ENCODE peak calls at places on chromosomes 16 and 17, in six cellular contexts. One of them, this sample, is unnamed.

GRCh38 chr16:72664122-72664479 is 383.8 kb downstream of the ZFHX3 start:
- DNase-seq in NCI-H774: no peak
- DNase-seq in HL-60: no peak
- DNase-seq in activated T-cell treated with anti-CD3 and anti-CD28 coated beads, Interleukin-2, amount 50 U/mL, for 72 hours: no peak
- DNase-seq in naive B cell: no peak
- DNase-seq in RWPE1: no peak
- DNase-seq in this sample: no peak

GRCh38 chr17:29357232-29357631 is 32.9 kb upstream of the TAOK1 start:
- DNase-seq in NCI-H774: no peak
- DNase-seq in HL-60: no peak
- DNase-seq in activated T-cell treated with anti-CD3 and anti-CD28 coated beads, Interleukin-2, amount 50 U/mL, for 72 hours: no peak
- DNase-seq in naive B cell: no peak
- DNase-seq in RWPE1: no peak
- DNase-seq in this sample: no peak

GRCh38 chr16:58462997-58463891 is 36.7 kb upstream of the NDRG4 start:
- DNase-seq in NCI-H774: no peak
- DNase-seq in HL-60: no peak
- DNase-seq in activated T-cell treated with anti-CD3 and anti-CD28 coated beads, Interleukin-2, amount 50 U/mL, for 72 hours: peak; percentile 24
- DNase-seq in naive B cell: peak; percentile 21
- DNase-seq in RWPE1: no peak
- DNase-seq in this sample: no peak

GRCh38 chr17:72529386-72529785 is 408.6 kb downstream of the SOX9 start:
- DNase-seq in NCI-H774: no peak
- DNase-seq in HL-60: no peak
- DNase-seq in activated T-cell treated with anti-CD3 and anti-CD28 coated beads, Interleukin-2, amount 50 U/mL, for 72 hours: no peak
- DNase-seq in naive B cell: no peak
- DNase-seq in RWPE1: no peak
- DNase-seq in this sample: no peak

GRCh38 chr17:8859029-8859803 is 8.3 kb downstream of the PIK3R6 start:
- DNase-seq in NCI-H774: no peak
- DNase-seq in HL-60: no peak
- DNase-seq in activated T-cell treated with anti-CD3 and anti-CD28 coated beads, Interleukin-2, amount 50 U/mL, for 72 hours: peak; percentile 59
- DNase-seq in naive B cell: no peak
- DNase-seq in RWPE1: no peak
- DNase-seq in this sample: no peak

GRCh38 chr17:70622382-70623260 is 453.3 kb downstream of the KCNJ2 start:
- DNase-seq in NCI-H774: peak; percentile 58
- DNase-seq in HL-60: no peak
- DNase-seq in activated T-cell treated with anti-CD3 and anti-CD28 coated beads, Interleukin-2, amount 50 U/mL, for 72 hours: peak; percentile 17
- DNase-seq in naive B cell: peak; percentile 1
- DNase-seq in RWPE1: peak; percentile 30
- DNase-seq in this sample: no peak

GRCh38 chr17:76716834-76717205 is 6.1 kb upstream of the MXRA7 start:
- DNase-seq in NCI-H774: no peak
- DNase-seq in HL-60: no peak
- DNase-seq in activated T-cell treated with anti-CD3 and anti-CD28 coated beads, Interleukin-2, amount 50 U/mL, for 72 hours: no peak
- DNase-seq in naive B cell: no peak
- DNase-seq in RWPE1: no peak
- DNase-seq in this sample: no peak

GRCh38 chr16:20854963-20855362 is 45.2 kb downstream of the DCUN1D3 start:
- DNase-seq in NCI-H774: no peak
- DNase-seq in HL-60: no peak
- DNase-seq in activated T-cell treated with anti-CD3 and anti-CD28 coated beads, Interleukin-2, amount 50 U/mL, for 72 hours: no peak
- DNase-seq in naive B cell: no peak
- DNase-seq in RWPE1: no peak
- DNase-seq in this sample: no peak

GRCh38 chr16:1094601-1095449 is 1.2 kb downstream of the C1QTNF8 start:
- DNase-seq in NCI-H774: no peak
- DNase-seq in HL-60: no peak
- DNase-seq in activated T-cell treated with anti-CD3 and anti-CD28 coated beads, Interleukin-2, amount 50 U/mL, for 72 hours: no peak
- DNase-seq in naive B cell: no peak
- DNase-seq in RWPE1: no peak
- DNase-seq in this sample: no peak

GRCh38 chr17:63948521-63948920 is 16.4 kb upstream of the CD79B start:
- DNase-seq in NCI-H774: no peak
- DNase-seq in HL-60: no peak
- DNase-seq in activated T-cell treated with anti-CD3 and anti-CD28 coated beads, Interleukin-2, amount 50 U/mL, for 72 hours: no peak
- DNase-seq in naive B cell: no peak
- DNase-seq in RWPE1: no peak
- DNase-seq in this sample: no peak

GRCh38 chr16:31003744-31004143 is 6.7 kb downstream of the STX1B start:
- DNase-seq in NCI-H774: no peak
- DNase-seq in HL-60: no peak
- DNase-seq in activated T-cell treated with anti-CD3 and anti-CD28 coated beads, Interleukin-2, amount 50 U/mL, for 72 hours: no peak
- DNase-seq in naive B cell: no peak
- DNase-seq in RWPE1: no peak
- DNase-seq in this sample: no peak

GRCh38 chr17:40307001-40307690 is 1.8 kb upstream of the RARA start:
- DNase-seq in NCI-H774: no peak
- DNase-seq in HL-60: no peak
- DNase-seq in activated T-cell treated with anti-CD3 and anti-CD28 coated beads, Interleukin-2, amount 50 U/mL, for 72 hours: no peak
- DNase-seq in naive B cell: no peak
- DNase-seq in RWPE1: no peak
- DNase-seq in this sample: no peak

GRCh38 chr16:87554754-87555427 is 47.4 kb upstream of the JPH3 start:
- DNase-seq in NCI-H774: no peak
- DNase-seq in HL-60: no peak
- DNase-seq in activated T-cell treated with anti-CD3 and anti-CD28 coated beads, Interleukin-2, amount 50 U/mL, for 72 hours: no peak
- DNase-seq in naive B cell: no peak
- DNase-seq in RWPE1: no peak
- DNase-seq in this sample: no peak

GRCh38 chr17:49490271-49490670 is 4.8 kb upstream of the NGFR start:
- DNase-seq in NCI-H774: no peak
- DNase-seq in HL-60: no peak
- DNase-seq in activated T-cell treated with anti-CD3 and anti-CD28 coated beads, Interleukin-2, amount 50 U/mL, for 72 hours: no peak
- DNase-seq in naive B cell: no peak
- DNase-seq in RWPE1: no peak
- DNase-seq in this sample: no peak

GRCh38 chr17:54864636-54865420 is 35.8 kb upstream of the TOM1L1 start:
- DNase-seq in NCI-H774: no peak
- DNase-seq in HL-60: no peak
- DNase-seq in activated T-cell treated with anti-CD3 and anti-CD28 coated beads, Interleukin-2, amount 50 U/mL, for 72 hours: no peak
- DNase-seq in naive B cell: no peak
- DNase-seq in RWPE1: no peak
- DNase-seq in this sample: no peak